ENCODE peak calls at places on chromosomes 7 and 10, in nine cellular contexts. One of them, this sample, is unnamed.

GRCh38 chr7:45880433-45880860 is 7.6 kb upstream of the CCDC201 start:
- DNase-seq in RWPE1: no peak
- DNase-seq in MM.1S: no peak
- DNase-seq in cardiac fibroblast: no peak
- DNase-seq in psoas muscle: no peak
- DNase-seq in HL-60: no peak
- DNase-seq in fibroblast of the aortic adventitia: no peak
- DNase-seq in neural crest cell: no peak
- DNase-seq in OCI-LY7: no peak
- DNase-seq in this sample: no peak

GRCh38 chr7:117538053-117538452 is 58.2 kb downstream of the CFTR start:
- DNase-seq in neural crest cell: no peak
- DNase-seq in MM.1S: no peak
- DNase-seq in psoas muscle: no peak
- DNase-seq in HL-60: no peak
- DNase-seq in OCI-LY7: no peak
- DNase-seq in cardiac fibroblast: no peak
- DNase-seq in RWPE1: no peak
- DNase-seq in fibroblast of the aortic adventitia: no peak
- DNase-seq in this sample: no peak

GRCh38 chr7:3436746-3437145 is 135.7 kb downstream of the SDK1 start:
- DNase-seq in cardiac fibroblast: peak
- DNase-seq in RWPE1: peak
- DNase-seq in OCI-LY7: no peak
- DNase-seq in psoas muscle: no peak
- DNase-seq in fibroblast of the aortic adventitia: peak
- DNase-seq in HL-60: no peak
- DNase-seq in MM.1S: no peak
- DNase-seq in neural crest cell: no peak
- DNase-seq in this sample: peak

GRCh38 chr10:35259769-35260397 is 76.4 kb upstream of the CCNY start:
- DNase-seq in fibroblast of the aortic adventitia: peak
- DNase-seq in RWPE1: peak
- DNase-seq in OCI-LY7: no peak
- DNase-seq in cardiac fibroblast: peak
- DNase-seq in MM.1S: no peak
- DNase-seq in neural crest cell: no peak
- DNase-seq in psoas muscle: no peak
- DNase-seq in HL-60: no peak
- DNase-seq in this sample: no peak

GRCh38 chr10:97109562-97109961 is 76.2 kb downstream of the SLIT1 start:
- DNase-seq in HL-60: no peak
- DNase-seq in RWPE1: no peak
- DNase-seq in psoas muscle: no peak
- DNase-seq in neural crest cell: no peak
- DNase-seq in OCI-LY7: no peak
- DNase-seq in cardiac fibroblast: no peak
- DNase-seq in fibroblast of the aortic adventitia: no peak
- DNase-seq in MM.1S: no peak
- DNase-seq in this sample: no peak

GRCh38 chr7:112023282-112023681 is 182.9 kb downstream of the DOCK4 start:
- DNase-seq in HL-60: no peak
- DNase-seq in psoas muscle: no peak
- DNase-seq in MM.1S: no peak
- DNase-seq in cardiac fibroblast: peak
- DNase-seq in fibroblast of the aortic adventitia: peak
- DNase-seq in RWPE1: no peak
- DNase-seq in neural crest cell: no peak
- DNase-seq in OCI-LY7: no peak
- DNase-seq in this sample: no peak

GRCh38 chr10:71396084-71396713 is 521 bp upstream of the CDH23 start:
- DNase-seq in OCI-LY7: no peak
- DNase-seq in HL-60: no peak
- DNase-seq in cardiac fibroblast: peak
- DNase-seq in RWPE1: no peak
- DNase-seq in psoas muscle: peak
- DNase-seq in fibroblast of the aortic adventitia: no peak
- DNase-seq in neural crest cell: peak
- DNase-seq in MM.1S: no peak
- DNase-seq in this sample: peak

GRCh38 chr10:18918545-18918944 is 130.1 kb upstream of the MALRD1 start:
- DNase-seq in fibroblast of the aortic adventitia: peak
- DNase-seq in MM.1S: no peak
- DNase-seq in RWPE1: peak
- DNase-seq in cardiac fibroblast: peak
- DNase-seq in HL-60: no peak
- DNase-seq in OCI-LY7: no peak
- DNase-seq in psoas muscle: no peak
- DNase-seq in neural crest cell: no peak
- DNase-seq in this sample: no peak

GRCh38 chr7:140062528-140063299 is at the start of gene PARP12:
- DNase-seq in HL-60: peak
- DNase-seq in psoas muscle: peak
- DNase-seq in cardiac fibroblast: peak
- DNase-seq in neural crest cell: peak
- DNase-seq in RWPE1: peak
- DNase-seq in OCI-LY7: peak
- DNase-seq in fibroblast of the aortic adventitia: peak
- DNase-seq in MM.1S: peak
- DNase-seq in this sample: peak

GRCh38 chr7:74657692-74658170 is at the start of gene GTF2I:
- DNase-seq in RWPE1: peak
- DNase-seq in psoas muscle: no peak
- DNase-seq in HL-60: no peak
- DNase-seq in MM.1S: no peak
- DNase-seq in neural crest cell: no peak
- DNase-seq in OCI-LY7: peak
- DNase-seq in fibroblast of the aortic adventitia: no peak
- DNase-seq in cardiac fibroblast: no peak
- DNase-seq in this sample: no peak

GRCh38 chr7:95684037-95684436 is 87.7 kb upstream of the PDK4 start:
- DNase-seq in HL-60: no peak
- DNase-seq in fibroblast of the aortic adventitia: peak
- DNase-seq in MM.1S: peak
- DNase-seq in cardiac fibroblast: peak
- DNase-seq in psoas muscle: no peak
- DNase-seq in OCI-LY7: no peak
- DNase-seq in neural crest cell: no peak
- DNase-seq in RWPE1: no peak
- DNase-seq in this sample: no peak

GRCh38 chr7:100896743-100897051 is 1.0 kb upstream of the ACHE start:
- DNase-seq in HL-60: no peak
- DNase-seq in OCI-LY7: no peak
- DNase-seq in cardiac fibroblast: no peak
- DNase-seq in fibroblast of the aortic adventitia: no peak
- DNase-seq in RWPE1: no peak
- DNase-seq in MM.1S: no peak
- DNase-seq in psoas muscle: no peak
- DNase-seq in neural crest cell: no peak
- DNase-seq in this sample: no peak

GRCh38 chr10:100636848-100637553 is 101.3 kb downstream of the HIF1AN start:
- DNase-seq in fibroblast of the aortic adventitia: no peak
- DNase-seq in MM.1S: no peak
- DNase-seq in HL-60: no peak
- DNase-seq in RWPE1: no peak
- DNase-seq in cardiac fibroblast: no peak
- DNase-seq in psoas muscle: no peak
- DNase-seq in OCI-LY7: no peak
- DNase-seq in neural crest cell: no peak
- DNase-seq in this sample: no peak

GRCh38 chr7:380226-380550 is 90.2 kb downstream of the FOXL3 start:
- DNase-seq in MM.1S: no peak
- DNase-seq in neural crest cell: no peak
- DNase-seq in HL-60: no peak
- DNase-seq in fibroblast of the aortic adventitia: no peak
- DNase-seq in cardiac fibroblast: no peak
- DNase-seq in OCI-LY7: no peak
- DNase-seq in psoas muscle: no peak
- DNase-seq in RWPE1: no peak
- DNase-seq in this sample: no peak

GRCh38 chr10:4285121-4285520 is 500.1 kb upstream of the KLF6 start:
- DNase-seq in neural crest cell: no peak
- DNase-seq in cardiac fibroblast: no peak
- DNase-seq in HL-60: no peak
- DNase-seq in psoas muscle: no peak
- DNase-seq in OCI-LY7: no peak
- DNase-seq in RWPE1: no peak
- DNase-seq in MM.1S: no peak
- DNase-seq in fibroblast of the aortic adventitia: no peak
- DNase-seq in this sample: no peak

GRCh38 chr7:12909483-12909882 is 222.1 kb downstream of the ARL4A start:
- DNase-seq in RWPE1: no peak
- DNase-seq in OCI-LY7: no peak
- DNase-seq in fibroblast of the aortic adventitia: no peak
- DNase-seq in MM.1S: no peak
- DNase-seq in cardiac fibroblast: no peak
- DNase-seq in neural crest cell: no peak
- DNase-seq in psoas muscle: no peak
- DNase-seq in HL-60: no peak
- DNase-seq in this sample: no peak

GRCh38 chr7:122550545-122550944 is 148.4 kb downstream of the RNF133 start:
- DNase-seq in neural crest cell: no peak
- DNase-seq in HL-60: no peak
- DNase-seq in cardiac fibroblast: peak
- DNase-seq in MM.1S: no peak
- DNase-seq in fibroblast of the aortic adventitia: peak
- DNase-seq in OCI-LY7: no peak
- DNase-seq in RWPE1: no peak
- DNase-seq in psoas muscle: no peak
- DNase-seq in this sample: no peak
- TF ChIP-seq CTCF in neural crest cell: peak
- TF ChIP-seq CTCF in HL-60: no peak
- TF ChIP-seq CTCF in cardiac fibroblast: peak
- TF ChIP-seq CTCF in MM.1S: no peak
- TF ChIP-seq CTCF in fibroblast of the aortic adventitia: peak
- TF ChIP-seq CTCF in OCI-LY7: no peak
- TF ChIP-seq CTCF in RWPE1: no peak
- TF ChIP-seq CTCF in psoas muscle: no peak
- TF ChIP-seq CTCF in this sample: no peak

DNA sequence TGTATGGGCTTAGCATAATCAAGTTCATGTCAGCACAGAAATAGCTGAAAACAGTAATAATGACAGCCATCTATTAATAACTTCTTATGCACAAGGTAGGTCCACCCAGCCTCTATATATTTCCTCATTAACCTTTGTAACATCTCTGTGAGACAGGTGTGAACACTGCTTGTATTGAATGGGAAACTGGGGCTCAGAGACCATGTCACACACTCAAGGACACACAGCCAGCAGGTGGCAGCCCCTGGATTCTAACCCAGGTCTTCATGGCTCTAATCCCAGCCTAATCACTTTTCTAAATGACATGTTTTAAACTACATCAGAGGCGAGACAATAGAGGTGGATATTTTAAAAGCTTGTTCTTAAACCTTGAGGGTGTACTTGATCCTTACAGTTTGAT is 591.4 kb downstream of the PARD3 start:
- DNase-seq in fibroblast of the aortic adventitia: no peak
- DNase-seq in RWPE1: no peak
- DNase-seq in cardiac fibroblast: no peak
- DNase-seq in neural crest cell: no peak
- DNase-seq in MM.1S: no peak
- DNase-seq in psoas muscle: no peak
- DNase-seq in HL-60: no peak
- DNase-seq in OCI-LY7: no peak
- DNase-seq in this sample: no peak
- TF ChIP-seq CTCF in fibroblast of the aortic adventitia: no peak
- TF ChIP-seq CTCF in RWPE1: no peak
- TF ChIP-seq CTCF in cardiac fibroblast: peak
- TF ChIP-seq CTCF in neural crest cell: no peak
- TF ChIP-seq CTCF in MM.1S: no peak
- TF ChIP-seq CTCF in psoas muscle: no peak
- TF ChIP-seq CTCF in HL-60: no peak
- TF ChIP-seq CTCF in OCI-LY7: peak
- TF ChIP-seq CTCF in this sample: no peak

DNA sequence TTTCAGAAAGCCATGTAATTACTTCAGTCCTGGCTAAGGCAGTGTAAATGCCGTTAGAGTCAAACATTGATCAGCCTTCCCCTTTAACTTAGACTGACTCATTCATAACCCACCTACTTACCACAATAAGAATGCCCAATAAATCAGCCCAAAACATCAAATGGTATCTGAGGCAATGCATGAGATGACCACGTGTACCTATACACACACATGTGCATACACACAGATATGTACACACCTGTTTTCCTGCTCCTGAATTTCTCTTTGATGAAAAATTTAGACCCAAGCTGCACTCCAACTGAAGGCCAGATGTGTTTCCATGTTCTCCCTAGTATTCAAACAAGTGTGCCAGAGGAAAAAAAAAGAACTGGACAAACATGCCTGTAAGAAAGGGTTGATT is 30.3 kb upstream of the PDE1C start:
- DNase-seq in OCI-LY7: no peak
- DNase-seq in neural crest cell: no peak
- DNase-seq in psoas muscle: no peak
- DNase-seq in MM.1S: no peak
- DNase-seq in HL-60: no peak
- DNase-seq in RWPE1: no peak
- DNase-seq in cardiac fibroblast: no peak
- DNase-seq in fibroblast of the aortic adventitia: no peak
- DNase-seq in this sample: no peak
- TF ChIP-seq CTCF in OCI-LY7: no peak
- TF ChIP-seq CTCF in neural crest cell: no peak
- TF ChIP-seq CTCF in psoas muscle: no peak
- TF ChIP-seq CTCF in MM.1S: no peak
- TF ChIP-seq CTCF in HL-60: no peak
- TF ChIP-seq CTCF in RWPE1: no peak
- TF ChIP-seq CTCF in cardiac fibroblast: no peak
- TF ChIP-seq CTCF in fibroblast of the aortic adventitia: no peak
- TF ChIP-seq CTCF in this sample: no peak

GRCh38 chr7:143287321-143287934 is 723 bp upstream of the CASP2 start:
- DNase-seq in OCI-LY7: peak
- DNase-seq in neural crest cell: no peak
- DNase-seq in HL-60: no peak
- DNase-seq in MM.1S: no peak
- DNase-seq in RWPE1: no peak
- DNase-seq in cardiac fibroblast: no peak
- DNase-seq in psoas muscle: no peak
- DNase-seq in fibroblast of the aortic adventitia: no peak
- DNase-seq in this sample: no peak

GRCh38 chr7:143289421-143289820 is 1.3 kb downstream of the CASP2 start:
- DNase-seq in HL-60: peak
- DNase-seq in RWPE1: no peak
- DNase-seq in OCI-LY7: peak
- DNase-seq in cardiac fibroblast: peak
- DNase-seq in psoas muscle: no peak
- DNase-seq in MM.1S: no peak
- DNase-seq in neural crest cell: no peak
- DNase-seq in fibroblast of the aortic adventitia: no peak
- DNase-seq in this sample: no peak

GRCh38 chr7:143288836-143289235 is 685 bp downstream of the CASP2 start:
- DNase-seq in MM.1S: peak
- DNase-seq in RWPE1: no peak
- DNase-seq in HL-60: peak
- DNase-seq in neural crest cell: no peak
- DNase-seq in OCI-LY7: peak
- DNase-seq in fibroblast of the aortic adventitia: no peak
- DNase-seq in psoas muscle: no peak
- DNase-seq in cardiac fibroblast: peak
- DNase-seq in this sample: no peak

GRCh38 chr7:143286522-143286890 is 1.6 kb upstream of the CASP2 start:
- DNase-seq in HL-60: no peak
- DNase-seq in RWPE1: no peak
- DNase-seq in OCI-LY7: no peak
- DNase-seq in neural crest cell: no peak
- DNase-seq in cardiac fibroblast: no peak
- DNase-seq in psoas muscle: no peak
- DNase-seq in fibroblast of the aortic adventitia: no peak
- DNase-seq in MM.1S: no peak
- DNase-seq in this sample: no peak

GRCh38 chr7:143287935-143288826 is at the start of gene CASP2:
- DNase-seq in neural crest cell: peak
- DNase-seq in HL-60: peak
- DNase-seq in fibroblast of the aortic adventitia: peak
- DNase-seq in RWPE1: peak
- DNase-seq in cardiac fibroblast: peak
- DNase-seq in MM.1S: peak
- DNase-seq in psoas muscle: peak
- DNase-seq in OCI-LY7: peak
- DNase-seq in this sample: peak
- TF ChIP-seq CTCF in neural crest cell: peak
- TF ChIP-seq CTCF in HL-60: no peak
- TF ChIP-seq CTCF in fibroblast of the aortic adventitia: peak
- TF ChIP-seq CTCF in RWPE1: no peak
- TF ChIP-seq CTCF in cardiac fibroblast: peak
- TF ChIP-seq CTCF in MM.1S: peak
- TF ChIP-seq CTCF in psoas muscle: peak
- TF ChIP-seq CTCF in OCI-LY7: peak
- TF ChIP-seq CTCF in this sample: no peak

This sample was measured in Calu3.